ENCODE peak calls at places on chromosome 13, in four cellular contexts. H is fibroblast of mammary gland, Q is coronary artery, J is fibroblast of the aortic adventitia. D is an unnamed sample.

GRCh38 chr13:29679357-29680050 is 84.0 kb upstream of the SLC7A1 start:
- DNase-seq in H (no peak), Q (no peak), J (no peak), D (no peak)

GRCh38 chr13:23992722-23993438 is 95.6 kb upstream of the C1QTNF9B start:
- DNase-seq in J (no peak), H (no peak), Q (no peak), D (no peak)

GRCh38 chr13:96637039-96637438 is 357.2 kb downstream of the OXGR1 start:
- DNase-seq in H (no peak), Q (no peak), J (no peak), D (no peak)

GRCh38 chr13:42375663-42376062 is 103.7 kb downstream of the AKAP11 start:
- DNase-seq in J (no peak), H (no peak), Q (no peak), D (no peak)

GRCh38 chr13:72029981-72030380 is 163.0 kb upstream of the DACH1 start:
- DNase-seq in J (no peak), Q (no peak), H (no peak), D (no peak)

GRCh38 chr13:83312194-83312593 is 570.1 kb downstream of the SLITRK1 start:
- DNase-seq in Q (no peak), J (peak), H (no peak), D (no peak)

GRCh38 chr13:23025848-23026608 is 154.8 kb upstream of the SGCG start:
- DNase-seq in J (no peak), Q (no peak), H (peak), D (no peak)

GRCh38 chr13:36344173-36344572 is 2.0 kb downstream of the SPART start:
- DNase-seq in H (peak), Q (no peak), J (peak), D (peak)

GRCh38 chr13:49220856-49221614 is 897 bp downstream of the MLNR start:
- DNase-seq in H (peak), Q (no peak), J (no peak), D (no peak)

GRCh38 chr13:23447927-23448326 is 14.4 kb upstream of the SACS start:
- DNase-seq in J (peak), H (peak), Q (no peak), D (no peak)

GRCh38 chr13:30216111-30216510 is 91.2 kb downstream of the KATNAL1 start:
- DNase-seq in Q (no peak), H (no peak), J (no peak), D (no peak)

GRCh38 chr13:33227927-33228644 is 57.5 kb downstream of the STARD13 start:
- DNase-seq in J (no peak), Q (no peak), H (no peak), D (no peak)

GRCh38 chr13:30617315-30618185 is at the start of gene USPL1:
- DNase-seq in H (peak), Q (peak), J (peak), D (peak)

GRCh38 chr13:38463047-38463446 is 113.4 kb downstream of the UFM1 start:
- DNase-seq in Q (no peak), J (no peak), H (no peak), D (no peak)

GRCh38 chr13:63700366-63700765 is 2284.7 kb upstream of the PCDH20 start:
- DNase-seq in Q (no peak), J (no peak), H (no peak), D (no peak)

GRCh38 chr13:25286308-25286968 is 850 bp downstream of the MTMR6 start:
- DNase-seq in H (peak), Q (no peak), J (peak), D (no peak)

GRCh38 chr13:74153316-74153715 is 19.1 kb upstream of the KLF12 start:
- DNase-seq in H (peak), J (no peak), Q (no peak), D (no peak)

GRCh38 chr13:20482818-20483217 is 42.8 kb downstream of the CRYL1 start:
- DNase-seq in Q (no peak), J (no peak), H (no peak), D (no peak)

GRCh38 chr13:30718661-30719520 is 16.5 kb upstream of the ALOX5AP start:
- DNase-seq in H (peak), J (peak), Q (peak), D (peak)

GRCh38 chr13:114124921-114125320 is 7.5 kb downstream of the RASA3 start:
- DNase-seq in H (peak), J (peak), Q (no peak), D (no peak)

GRCh38 chr13:67223024-67223423 is 7.1 kb downstream of the PCDH9 start:
- DNase-seq in J (peak), H (peak), Q (no peak), D (no peak)

GRCh38 chr13:31349156-31349555 is 149.4 kb downstream of the B3GLCT start:
- DNase-seq in J (no peak), Q (no peak), H (no peak), D (no peak)

GRCh38 chr13:32650705-32651311 is 64.6 kb downstream of the PDS5B start:
- DNase-seq in Q (no peak), J (peak), H (peak), D (peak)

GRCh38 chr13:41649659-41650058 is 192.3 kb downstream of the RGCC start:
- DNase-seq in Q (no peak), H (peak), J (peak), D (no peak)

GRCh38 chr13:33717775-33718174 is 100.2 kb upstream of the RFC3 start:
- DNase-seq in H (no peak), Q (no peak), J (peak), D (no peak)

GRCh38 chr13:29922281-29922821 is 71.9 kb upstream of the UBL3 start:
- DNase-seq in J (peak), H (peak), Q (no peak), D (no peak)

GRCh38 chr13:90070362-90070761 is 1277.1 kb upstream of the MIR17HG start:
- DNase-seq in Q (no peak), J (no peak), H (no peak), D (no peak)

GRCh38 chr13:19818223-19818842 is 35.6 kb upstream of the PSPC1 start:
- DNase-seq in Q (no peak), H (peak), J (no peak), D (no peak)

GRCh38 chr13:38415233-38415632 is 65.6 kb downstream of the UFM1 start:
- DNase-seq in H (no peak), J (no peak), Q (no peak), D (no peak)

GRCh38 chr13:106533940-106534843 is 1.3 kb downstream of the EFNB2 start:
- DNase-seq in J (peak), H (peak), Q (peak), D (no peak)

GRCh38 chr13:111232191-111232590 is 88.3 kb upstream of the TEX29 start:
- DNase-seq in Q (no peak), H (no peak), J (no peak), D (no peak)

GRCh38 chr13:31426395-31426794 is 226.6 kb downstream of the B3GLCT start:
- DNase-seq in J (no peak), Q (no peak), H (no peak), D (no peak)

GRCh38 chr13:21531475-21531874 is 72.4 kb upstream of the ZDHHC20 start:
- DNase-seq in H (no peak), Q (no peak), J (no peak), D (no peak)
- TF ChIP-seq CTCF in H (no peak), Q (no peak), J (no peak), D (no peak)

GRCh38 chr13:80361883-80362327 is 21.0 kb upstream of the SPRY2 start:
- DNase-seq in Q (no peak), J (no peak), H (no peak), D (no peak)
- H3K4me3 ChIP-seq in Q (no peak), J (no peak), H (no peak), D (no peak)

GRCh38 chr13:101707659-101708058 is 255.2 kb downstream of the ITGBL1 start:
- DNase-seq in Q (no peak), H (no peak), J (no peak), D (no peak)

GRCh38 chr13:101709952-101710351 is 257.5 kb downstream of the ITGBL1 start:
- DNase-seq in J (no peak), Q (no peak), H (no peak), D (no peak)

GRCh38 chr13:101706651-101707050 is 254.2 kb downstream of the ITGBL1 start:
- DNase-seq in H (peak), Q (no peak), J (peak), D (peak)

GRCh38 chr13:101711307-101712025 is 259.0 kb downstream of the ITGBL1 start:
- DNase-seq in H (peak), Q (no peak), J (no peak), D (no peak)

DNA sequence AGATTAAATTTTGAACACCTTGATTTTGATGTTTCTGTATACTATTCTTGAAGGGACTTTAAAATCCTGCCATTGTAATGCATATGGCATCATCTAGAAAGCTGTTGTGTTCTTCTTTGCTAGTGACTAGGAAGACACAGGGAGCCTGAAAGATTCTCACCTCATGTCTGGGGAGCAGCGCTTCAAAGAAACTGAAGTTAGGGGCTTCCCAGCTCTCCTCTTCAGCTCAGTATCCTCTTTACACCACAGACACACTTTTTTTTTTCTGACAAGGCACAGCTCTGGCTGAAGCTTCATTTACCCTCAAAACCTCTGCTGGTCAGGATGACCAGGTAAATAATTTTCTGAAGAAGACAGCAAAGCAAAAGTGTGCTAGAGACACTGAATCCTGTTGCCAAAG is 255.6 kb downstream of the ITGBL1 start:
- DNase-seq in Q (no peak), J (no peak), H (no peak), D (no peak)
- TF ChIP-seq CTCF in Q (no peak), J (no peak), H (no peak), D (no peak)

GRCh38 chr13:59587971-59588716 is 575.6 kb downstream of the DIAPH3 start:
- DNase-seq in J (no peak), H (no peak), Q (no peak), D (no peak)
- H3K4me3 ChIP-seq in J (no peak), H (no peak), Q (no peak), D (no peak)

GRCh38 chr13:51805313-51805712 is 1.4 kb upstream of the DHRS12 start:
- DNase-seq in Q (no peak), H (no peak), J (no peak), D (no peak)

GRCh38 chr13:51803018-51803417 is 945 bp downstream of the DHRS12 start:
- DNase-seq in J (no peak), Q (no peak), H (no peak), D (no peak)

GRCh38 chr13:51802601-51803000 is 1.4 kb downstream of the DHRS12 start:
- DNase-seq in H (no peak), Q (no peak), J (no peak), D (no peak)

GRCh38 chr13:51804295-51805172 is 571 bp upstream of the DHRS12 start:
- DNase-seq in H (no peak), Q (no peak), J (no peak), D (no peak)

DNA sequence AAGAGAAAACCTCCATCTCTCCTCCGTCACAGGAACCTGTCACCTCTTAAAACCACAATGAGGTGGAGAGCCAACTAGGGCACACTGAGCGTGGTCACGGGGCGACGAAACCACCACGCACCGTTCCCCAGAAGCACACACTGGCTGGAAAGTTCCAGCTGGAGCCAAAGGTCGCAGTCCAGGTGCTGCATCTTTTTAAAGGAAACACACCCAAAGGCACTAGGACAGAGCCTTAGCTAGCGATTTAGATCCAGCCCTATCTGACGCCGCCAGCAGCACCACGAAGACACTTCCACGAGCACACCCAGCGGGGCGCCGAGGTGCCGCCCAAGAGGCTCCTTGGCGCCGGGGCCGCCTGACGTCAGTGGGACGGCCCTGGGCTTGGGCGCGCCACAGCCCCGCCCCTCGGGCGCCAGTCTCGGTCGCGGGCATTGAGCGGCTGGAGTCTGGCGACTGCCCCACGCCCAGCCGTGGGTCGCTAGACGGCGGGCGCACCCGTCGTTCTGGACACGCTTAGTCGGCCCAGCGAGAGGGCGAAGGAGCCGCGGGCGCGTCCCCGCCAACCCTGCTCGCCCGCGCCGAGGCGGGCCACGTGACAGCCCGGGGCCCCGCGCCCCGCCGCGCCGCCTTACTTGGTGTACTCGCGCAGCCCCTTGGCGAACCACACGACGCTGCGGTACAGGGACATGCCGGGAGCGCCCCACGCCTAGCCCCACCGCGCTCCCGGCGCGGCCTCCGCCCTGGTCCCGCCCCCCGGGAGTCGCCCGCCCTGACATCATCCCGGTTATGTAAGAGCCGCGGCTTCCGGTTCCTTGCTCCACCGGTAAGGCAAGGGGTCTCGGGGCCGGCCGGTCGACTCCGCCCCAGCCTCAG is at the start of gene DHRS12:
- DNase-seq in H (peak), Q (peak), J (peak), D (no peak)
- TF ChIP-seq CTCF in H (no peak), Q (no peak), J (no peak), D (no peak)

GRCh38 chr13:113002891-113003290 is 33.9 kb downstream of the MCF2L start:
- DNase-seq in Q (no peak), J (no peak), H (no peak), D (no peak)

GRCh38 chr13:113002206-113002821 is 33.3 kb downstream of the MCF2L start:
- DNase-seq in H (no peak), J (no peak), Q (no peak), D (no peak)

GRCh38 chr13:112998506-112999280 is 29.7 kb downstream of the MCF2L start:
- DNase-seq in H (no peak), Q (no peak), J (no peak), D (no peak)

GRCh38 chr13:112999414-113000177 is 30.6 kb downstream of the MCF2L start:
- DNase-seq in Q (no peak), H (no peak), J (no peak), D (no peak)

GRCh38 chr13:113000575-113000974 is 31.6 kb downstream of the MCF2L start:
- DNase-seq in H (no peak), J (no peak), Q (no peak), D (no peak)
- H3K4me3 ChIP-seq in H (no peak), J (no peak), Q (no peak), D (no peak)

DNA sequence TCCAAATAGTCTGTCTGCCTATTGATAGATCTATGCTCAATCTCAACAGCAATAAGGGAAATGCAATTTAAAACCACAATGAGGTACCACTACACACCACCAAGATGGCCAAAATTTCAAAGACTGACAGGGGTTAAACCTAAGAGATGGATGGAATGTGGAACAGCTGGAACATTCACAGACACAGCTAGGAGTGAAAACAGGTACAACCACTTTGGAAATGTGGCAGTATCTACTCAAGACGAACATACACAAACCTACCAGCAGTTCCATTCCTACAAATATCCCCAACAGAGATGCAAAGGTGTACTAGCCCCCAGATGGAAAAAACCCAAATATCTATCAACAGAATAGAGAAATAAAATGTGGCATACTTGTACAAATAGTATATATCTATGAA is 86.4 kb downstream of the TSC22D1 start:
- DNase-seq in H (no peak), Q (no peak), J (no peak), D (no peak)
- TF ChIP-seq CTCF in H (no peak), Q (no peak), J (no peak), D (no peak)

GRCh38 chr13:112997188-112998135 is 28.4 kb downstream of the MCF2L start:
- DNase-seq in Q (no peak), J (no peak), H (no peak), D (no peak)

GRCh38 chr13:113005997-113006396 is 37.0 kb downstream of the MCF2L start:
- DNase-seq in H (no peak), Q (no peak), J (no peak), D (no peak)

GRCh38 chr13:113005076-113005865 is 36.3 kb downstream of the MCF2L start:
- DNase-seq in J (no peak), Q (no peak), H (no peak), D (no peak)

GRCh38 chr13:113004126-113004525 is 35.1 kb downstream of the MCF2L start:
- DNase-seq in H (no peak), J (no peak), Q (no peak), D (no peak)

DNA sequence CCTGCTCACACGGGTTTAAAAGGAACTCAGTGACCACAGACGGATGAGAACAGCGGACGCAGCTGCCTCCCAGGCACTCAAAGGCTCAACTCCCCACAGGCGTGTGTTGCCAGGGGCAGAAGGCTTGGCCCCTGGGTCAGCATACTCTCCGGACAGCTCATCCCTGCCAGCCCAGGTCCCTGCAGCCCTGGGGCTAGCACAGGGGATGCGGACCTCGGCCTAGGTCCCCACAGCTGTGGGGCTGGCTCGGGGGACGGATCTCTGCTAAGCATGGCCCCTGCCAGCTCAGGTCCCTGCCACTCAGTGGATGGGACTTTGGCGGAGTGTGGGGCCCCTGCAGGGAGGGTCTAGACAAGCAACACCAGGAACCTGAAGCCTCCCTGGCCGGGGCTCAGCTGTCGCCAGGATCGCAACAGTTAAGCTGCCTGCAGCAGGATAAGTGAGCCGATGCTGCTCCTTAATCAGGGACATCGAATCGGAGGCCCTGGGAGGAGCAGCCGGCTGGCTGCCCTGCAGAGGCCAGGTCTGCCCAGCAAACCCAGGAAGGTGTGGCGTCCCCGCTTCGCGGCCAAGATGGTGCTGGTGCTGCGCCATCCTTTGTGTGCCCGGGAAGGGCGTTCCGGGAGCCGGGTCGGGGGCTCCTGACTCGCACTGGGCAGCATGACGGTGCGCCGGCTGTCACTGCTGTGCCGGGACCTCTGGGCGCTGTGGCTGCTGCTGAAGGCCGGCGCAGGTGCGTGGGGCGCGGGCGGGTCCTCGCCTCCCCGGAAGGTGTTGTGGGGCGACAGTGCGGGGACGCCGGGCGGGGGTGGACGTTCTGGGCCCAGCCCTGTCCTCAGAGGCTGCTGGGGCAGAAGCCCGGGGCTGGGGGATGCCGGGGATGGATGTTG is 32.5 kb downstream of the MCF2L start:
- DNase-seq in Q (no peak), J (no peak), H (no peak), D (no peak)
- H3K4me3 ChIP-seq in Q (peak), J (no peak), H (no peak), D (no peak)

GRCh38 chr13:98873377-98874028 is 104.4 kb downstream of the DOCK9 start:
- DNase-seq in H (no peak), Q (no peak), J (no peak), D (no peak)
- TF ChIP-seq CTCF in H (no peak), Q (no peak), J (no peak), D (no peak)

DNA sequence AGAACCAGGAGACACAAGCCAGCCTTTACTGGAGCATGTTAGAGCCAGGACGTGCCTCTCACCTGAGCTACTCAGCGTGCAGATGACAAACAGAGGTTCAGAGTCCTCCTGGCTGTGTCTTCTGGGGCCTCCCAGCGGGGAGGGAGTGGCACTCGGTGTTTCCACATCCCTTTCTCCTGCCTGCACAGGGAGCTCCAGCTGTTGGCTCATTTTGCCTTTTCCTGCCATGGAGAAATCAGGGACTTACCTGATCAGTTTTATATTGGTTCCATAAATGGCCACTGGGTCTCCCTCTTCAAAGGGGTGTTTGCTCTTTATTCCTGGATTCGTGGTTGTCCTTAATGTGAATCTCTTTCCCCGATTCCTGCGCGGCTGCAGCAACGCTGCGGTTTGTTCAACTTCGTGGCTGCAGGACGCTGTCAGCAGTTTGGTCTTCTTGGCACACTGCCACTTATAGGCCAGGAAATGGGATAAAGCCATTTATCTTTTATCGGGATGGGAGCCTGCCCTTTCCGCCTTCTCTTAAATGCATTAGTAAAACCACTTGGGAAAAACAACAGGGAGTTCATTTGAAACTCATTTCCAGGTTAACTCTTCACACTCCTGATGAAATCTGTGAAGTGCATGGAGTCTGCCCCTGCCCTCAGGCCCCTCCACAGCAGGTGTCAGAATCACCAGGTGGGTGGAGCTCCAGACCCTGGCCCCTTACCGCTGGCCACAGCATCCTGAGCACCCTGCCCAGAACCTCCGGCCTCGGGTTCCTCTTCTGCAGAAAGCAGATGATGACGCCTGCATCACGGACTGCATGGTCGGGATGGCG is 39.8 kb upstream of the MCF2L start:
- DNase-seq in H (peak), J (peak), Q (no peak), D (no peak)
- H3K4me3 ChIP-seq in H (no peak), J (no peak), Q (no peak), D (no peak)

D was measured in AG09309.